ENCODE peak calls at places on chromosomes 16 and 17, in four cellular contexts. N is astrocyte, M is AG09309, Z is right cardiac atrium. T is an unnamed sample.

GRCh38 chr16:1537138-1537577 is 3.7 kb downstream of the TMEM204 start:
- DNase-seq in N (no peak), Z (peak), M (no peak), T (no peak)

GRCh38 chr17:79777166-79777843 is 643 bp upstream of the CBX2 start:
- DNase-seq in Z (peak), N (peak), M (no peak), T (no peak)

GRCh38 chr17:14845562-14846335 is 419.4 kb downstream of the PMP22 start:
- DNase-seq in N (no peak), Z (no peak), M (peak), T (no peak)

GRCh38 chr16:89172171-89172900 is 788 bp downstream of the CDH15 start:
- DNase-seq in M (no peak), N (no peak), Z (peak), T (no peak)

GRCh38 chr16:88792078-88792550 is 7.1 kb upstream of the PIEZO1 start:
- DNase-seq in Z (no peak), M (no peak), N (no peak), T (no peak)

GRCh38 chr16:19138601-19139000 is 24.8 kb downstream of the ITPRIPL2 start:
- DNase-seq in M (no peak), Z (peak), N (no peak), T (peak)

GRCh38 chr16:56275801-56276200 is 84.5 kb downstream of the GNAO1 start:
- DNase-seq in M (no peak), N (no peak), Z (no peak), T (no peak)

GRCh38 chr16:88966986-88967799 is 9.8 kb downstream of the CBFA2T3 start:
- DNase-seq in N (no peak), Z (peak), M (no peak), T (no peak)

GRCh38 chr17:70314096-70314495 is 144.8 kb downstream of the KCNJ2 start:
- DNase-seq in M (peak), N (peak), Z (no peak), T (no peak)

GRCh38 chr16:27759301-27759871 is 209.4 kb downstream of the KATNIP start:
- DNase-seq in M (peak), N (peak), Z (no peak), T (no peak)

GRCh38 chr17:13540546-13540945 is 61.2 kb downstream of the HS3ST3A1 start:
- DNase-seq in Z (no peak), N (peak), M (no peak), T (no peak)

GRCh38 chr16:50121721-50122445 is 31.2 kb upstream of the TENT4B start:
- DNase-seq in N (no peak), Z (no peak), M (no peak), T (no peak)

GRCh38 chr16:14520753-14521152 is 109.3 kb downstream of the PARN start:
- DNase-seq in N (no peak), M (no peak), Z (no peak), T (no peak)

GRCh38 chr16:85206472-85207356 is 94.4 kb upstream of the CIBAR2 start:
- DNase-seq in N (no peak), Z (peak), M (no peak), T (no peak)

GRCh38 chr17:66540131-66540781 is 237.8 kb downstream of the PRKCA start:
- DNase-seq in M (no peak), Z (peak), N (peak), T (no peak)

GRCh38 chr17:45106101-45106500 is 26.2 kb downstream of the PLCD3 start:
- DNase-seq in N (no peak), M (no peak), Z (no peak), T (no peak)

GRCh38 chr17:66564992-66565465 is 262.6 kb downstream of the PRKCA start:
- DNase-seq in M (no peak), Z (no peak), N (peak), T (no peak)

GRCh38 chr17:77466596-77467223 is 325.9 kb downstream of the SEC14L1 start:
- DNase-seq in Z (peak), N (no peak), M (no peak), T (no peak)
- H3K4me3 ChIP-seq in Z (no peak), N (no peak), M (no peak), T (no peak)

DNA sequence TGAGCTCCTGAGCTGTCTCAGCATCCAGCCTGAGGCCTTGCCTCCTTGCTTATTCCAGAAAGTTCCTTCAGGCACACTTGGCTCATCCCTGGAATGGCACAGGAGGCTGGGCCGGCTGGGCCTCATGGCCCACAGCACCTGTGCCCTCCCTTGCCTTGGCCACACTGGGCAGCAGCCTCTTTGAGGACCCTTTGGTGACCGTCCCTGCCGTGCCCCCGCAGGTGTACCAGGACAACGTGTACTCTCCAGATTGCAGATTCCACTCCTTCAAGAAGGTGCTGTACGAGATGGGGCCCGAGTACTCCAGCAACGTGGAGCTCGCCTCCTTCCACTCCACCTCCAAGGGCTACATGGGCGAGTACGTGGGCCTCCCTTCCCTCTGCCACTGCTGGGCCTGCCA is 34.2 kb downstream of the GPT2 start:
- DNase-seq in N (no peak), M (no peak), Z (no peak), T (no peak)
- H3K4me3 ChIP-seq in N (no peak), M (no peak), Z (no peak), T (no peak)

DNA sequence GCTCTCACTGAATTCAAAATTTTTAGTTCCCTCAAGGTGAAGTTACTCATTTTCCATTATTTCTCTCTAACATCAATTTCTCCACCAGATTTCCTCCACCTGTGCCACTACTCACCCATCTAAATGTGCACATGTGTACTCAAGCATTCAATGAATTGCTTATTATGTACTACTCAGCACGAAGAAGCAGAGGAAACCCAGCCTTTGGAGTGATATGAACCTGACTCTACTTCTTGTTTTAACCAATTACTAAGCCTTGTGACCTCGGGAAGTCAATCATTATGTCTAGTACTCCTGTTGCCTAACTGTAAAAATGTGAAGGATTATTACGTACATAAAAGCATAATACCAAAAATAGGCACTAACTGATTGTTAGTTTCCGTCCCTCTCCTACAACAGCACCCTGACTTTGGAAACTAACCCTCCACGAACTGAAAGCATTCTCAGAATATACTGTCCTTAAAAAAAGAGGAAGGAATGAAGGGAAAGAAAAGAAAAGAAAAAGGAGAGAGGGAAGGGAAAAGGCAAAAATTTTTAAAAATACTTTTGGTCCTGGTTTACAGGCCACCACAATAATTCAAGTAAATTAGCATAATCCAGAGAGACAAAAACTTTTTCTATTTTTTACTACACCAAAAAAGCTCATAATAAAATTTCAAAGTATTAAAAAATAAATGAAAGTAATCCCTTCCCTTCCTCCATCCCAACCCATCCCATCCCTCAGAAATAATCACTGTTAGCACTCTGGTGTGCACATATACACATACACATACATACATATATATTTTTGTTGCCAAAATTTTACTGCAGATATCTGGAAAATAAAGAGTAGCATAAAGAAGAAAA is 53.6 kb downstream of the KANSL1 start:
- DNase-seq in Z (no peak), N (no peak), M (no peak), T (no peak)
- H3K4me3 ChIP-seq in Z (no peak), N (no peak), M (no peak), T (no peak)

GRCh38 chr17:39812466-39812865 is 51.6 kb downstream of the IKZF3 start:
- DNase-seq in Z (no peak), N (no peak), M (no peak), T (no peak)

GRCh38 chr17:39816272-39816671 is 47.8 kb downstream of the IKZF3 start:
- DNase-seq in N (no peak), Z (no peak), M (no peak), T (no peak)

GRCh38 chr17:39810939-39811728 is 53.0 kb downstream of the IKZF3 start:
- DNase-seq in N (no peak), Z (no peak), M (no peak), T (no peak)

GRCh38 chr17:39814497-39814896 is 49.6 kb downstream of the IKZF3 start:
- DNase-seq in Z (no peak), M (no peak), N (no peak), T (no peak)

DNA sequence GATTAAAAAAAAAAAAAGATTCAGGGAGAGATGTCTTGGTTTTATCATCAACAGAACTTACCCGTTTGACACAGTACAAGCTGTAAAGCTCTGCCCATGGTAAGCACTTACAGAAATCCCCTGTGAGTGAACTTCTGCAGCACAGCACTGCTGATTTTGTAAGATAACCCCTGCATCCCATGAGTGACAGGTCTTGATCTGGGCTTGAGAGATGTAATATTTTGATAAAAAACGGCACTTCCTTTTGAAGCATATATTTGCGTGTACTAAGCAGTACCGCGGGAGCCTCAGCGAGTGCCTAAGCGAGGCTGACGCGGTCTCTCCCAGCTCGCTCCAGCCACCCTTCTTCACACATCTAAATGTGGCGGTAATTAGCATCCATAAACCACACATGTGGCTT is 50.5 kb downstream of the IKZF3 start:
- DNase-seq in M (no peak), N (no peak), Z (no peak), T (no peak)
- H3K4me3 ChIP-seq in M (no peak), N (no peak), Z (no peak), T (no peak)

GRCh38 chr17:7859028-7859427 is 1.2 kb downstream of the CYB5D1 start:
- DNase-seq in M (no peak), Z (no peak), N (no peak), T (no peak)
- H3K4me3 ChIP-seq in M (peak), Z (peak), N (peak), T (peak)

DNA sequence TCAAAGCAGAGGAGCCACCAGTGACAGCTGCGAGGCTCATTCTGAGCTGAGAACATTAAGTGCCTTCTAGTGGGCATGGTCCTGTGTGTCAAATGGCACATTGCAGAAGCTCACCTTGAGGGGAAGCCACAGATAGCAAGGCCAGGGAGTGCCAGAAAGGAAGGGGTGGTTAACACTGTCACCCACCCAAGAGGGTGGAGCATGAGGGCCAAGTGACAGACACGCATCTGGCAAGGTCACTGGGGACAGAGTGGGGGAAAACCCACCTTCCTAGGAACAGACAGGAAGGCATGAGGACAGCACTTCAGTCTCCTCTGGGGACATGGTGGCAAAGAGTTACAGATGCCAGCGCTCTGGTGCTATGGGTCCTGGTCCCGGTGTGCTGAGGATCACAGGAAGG is 22.1 kb downstream of the NUBP1 start:
- DNase-seq in M (no peak), Z (no peak), N (no peak), T (no peak)
- H3K4me3 ChIP-seq in M (no peak), Z (no peak), N (no peak), T (no peak)

T was measured in BJ.